ENCODE peak calls at places on chromosomes 3 and 15, in nine cellular contexts. W, F, E, P, R, L, C, B and Z are unnamed samples.

GRCh38 chr15:88882745-88883144 is 12.6 kb downstream of the HAPLN3 start:
- DNase-seq in W (no peak), R (peak), B (no peak), L (no peak), P (no peak), E (no peak), C (no peak), F (no peak), Z (no peak)

GRCh38 chr3:37307321-37307720 is 132.9 kb upstream of the LRRFIP2 start:
- DNase-seq in R (no peak), E (no peak), F (no peak), W (no peak), L (no peak), B (no peak), C (no peak), P (no peak), Z (no peak)

GRCh38 chr3:112353365-112353764 is 20.4 kb downstream of the CD200 start:
- DNase-seq in R (no peak), B (no peak), L (no peak), P (no peak), F (peak), W (no peak), E (no peak), C (no peak), Z (no peak)

GRCh38 chr3:52147804-52148203 is 6.4 kb downstream of the POC1A start:
- DNase-seq in B (no peak), R (no peak), E (no peak), C (no peak), W (no peak), F (no peak), P (no peak), L (no peak), Z (no peak)

GRCh38 chr3:131729561-131729960 is 226.8 kb upstream of the MRPL3 start:
- DNase-seq in B (no peak), C (no peak), P (no peak), F (no peak), E (no peak), R (peak), L (no peak), W (no peak), Z (no peak)

GRCh38 chr15:91283155-91283554 is 183.1 kb downstream of the SV2B start:
- DNase-seq in P (no peak), C (no peak), E (no peak), R (no peak), L (no peak), F (no peak), B (no peak), W (no peak), Z (no peak)

GRCh38 chr3:1616715-1617114 is 482.0 kb upstream of the CNTN4 start:
- DNase-seq in E (no peak), C (no peak), P (no peak), L (no peak), W (no peak), F (no peak), R (no peak), B (no peak), Z (no peak)

GRCh38 chr15:69398541-69398940 is 15.6 kb upstream of the KIF23 start:
- DNase-seq in F (no peak), B (no peak), L (no peak), P (no peak), W (no peak), R (peak), E (no peak), C (no peak), Z (no peak)

GRCh38 chr15:68623301-68623892 is 44.6 kb downstream of the CORO2B start:
- DNase-seq in E (peak), P (no peak), C (no peak), F (no peak), W (no peak), R (no peak), L (no peak), B (no peak), Z (no peak)

GRCh38 chr15:52790941-52791751 is 1.0 kb upstream of the ONECUT1 start:
- DNase-seq in W (no peak), R (peak), P (no peak), E (no peak), C (no peak), B (peak), L (no peak), F (no peak), Z (no peak)

GRCh38 chr3:116302087-116302747 is 143.1 kb downstream of the LSAMP start:
- DNase-seq in F (no peak), W (no peak), R (no peak), L (no peak), P (no peak), C (no peak), E (no peak), B (no peak), Z (no peak)

GRCh38 chr15:69648215-69648614 is 195.6 kb downstream of the RPLP1 start:
- DNase-seq in E (no peak), P (no peak), L (no peak), B (peak), C (no peak), W (peak), F (no peak), R (no peak), Z (no peak)

GRCh38 chr3:107574650-107575049 is 51.9 kb downstream of the BBX start:
- DNase-seq in L (peak), C (peak), R (peak), P (peak), E (no peak), F (peak), B (no peak), W (no peak), Z (peak)

GRCh38 chr3:54968546-54969172 is 40.8 kb upstream of the LRTM1 start:
- DNase-seq in E (no peak), P (no peak), R (peak), C (no peak), W (no peak), B (no peak), L (no peak), F (no peak), Z (no peak)

GRCh38 chr3:195587824-195588223 is 4.1 kb upstream of the APOD start:
- DNase-seq in E (no peak), F (no peak), C (no peak), P (no peak), B (no peak), W (no peak), L (no peak), R (no peak), Z (no peak)

GRCh38 chr3:123400169-123400568 is 48.7 kb downstream of the ADCY5 start:
- DNase-seq in F (no peak), L (no peak), P (no peak), B (no peak), W (no peak), R (no peak), C (no peak), E (no peak), Z (no peak)

GRCh38 chr15:91982401-91982800 is 128.9 kb downstream of the SLCO3A1 start:
- DNase-seq in B (no peak), E (no peak), R (peak), F (no peak), C (no peak), L (no peak), P (no peak), W (no peak), Z (no peak)

GRCh38 chr15:53586815-53587214 is 172.6 kb downstream of the WDR72 start:
- DNase-seq in L (no peak), F (peak), E (peak), C (no peak), W (peak), B (peak), R (no peak), P (peak), Z (peak)

GRCh38 chr3:155070932-155071387 is 9.2 kb upstream of the MME start:
- DNase-seq in E (no peak), B (no peak), P (no peak), L (no peak), C (no peak), W (no peak), R (peak), F (peak), Z (peak)

GRCh38 chr3:109025896-109026295 is 72.2 kb upstream of the GUCA1C start:
- DNase-seq in L (no peak), C (no peak), B (no peak), F (no peak), E (no peak), W (no peak), P (no peak), R (no peak), Z (no peak)

GRCh38 chr3:149299938-149300791 is 33.3 kb downstream of the TM4SF18 start:
- DNase-seq in P (peak), C (peak), R (peak), F (peak), W (peak), B (no peak), L (no peak), E (no peak), Z (peak)

GRCh38 chr3:40172560-40172959 is 136.9 kb upstream of the EIF1B start:
- DNase-seq in E (no peak), W (no peak), L (no peak), C (no peak), F (no peak), R (no peak), P (no peak), B (no peak), Z (no peak)

GRCh38 chr3:185959609-185960517 is 22.0 kb upstream of the TRA2B start:
- DNase-seq in C (peak), B (no peak), L (no peak), W (no peak), P (peak), R (peak), E (no peak), F (peak), Z (no peak)

GRCh38 chr15:30913761-30914160 is 10.0 kb downstream of the FAN1 start:
- DNase-seq in W (no peak), B (no peak), E (no peak), F (no peak), L (no peak), C (no peak), P (no peak), R (no peak), Z (no peak)

GRCh38 chr15:29122506-29122905 is 147.1 kb downstream of the NSMCE3 start:
- DNase-seq in W (no peak), C (no peak), F (no peak), L (no peak), R (no peak), B (no peak), E (no peak), P (no peak), Z (no peak)

GRCh38 chr3:153633407-153633806 is 471.4 kb downstream of the RAP2B start:
- DNase-seq in W (no peak), B (no peak), R (no peak), E (no peak), F (no peak), P (no peak), L (no peak), C (no peak), Z (no peak)

GRCh38 chr3:150062492-150062891 is 91.8 kb upstream of the PFN2 start:
- DNase-seq in L (no peak), E (no peak), C (no peak), B (no peak), R (peak), F (no peak), P (no peak), W (no peak), Z (no peak)

GRCh38 chr3:184786271-184787010 is 25.5 kb upstream of the VPS8 start:
- DNase-seq in L (no peak), R (peak), F (no peak), C (no peak), W (no peak), B (no peak), P (no peak), E (no peak), Z (no peak)

GRCh38 chr15:83943849-83944404 is 290.0 kb downstream of the ADAMTSL3 start:
- DNase-seq in E (no peak), P (no peak), B (no peak), R (no peak), W (no peak), F (no peak), C (no peak), L (no peak), Z (no peak)

GRCh38 chr15:99212401-99212800 is 37.0 kb downstream of the TTC23 start:
- DNase-seq in C (no peak), F (no peak), P (no peak), B (no peak), W (no peak), R (peak), L (no peak), E (no peak), Z (no peak)

GRCh38 chr15:59501531-59502113 is 63.6 kb downstream of the FAM81A start:
- DNase-seq in F (peak), L (peak), C (peak), W (peak), B (peak), P (peak), R (peak), E (no peak), Z (peak)